ENCODE peak calls at places on chromosomes 12 and 14, in seven cellular contexts. D is hepatocyte, W is neural progenitor cell, F is HCT116, V is GM23248, C is GM23338, R is MM.1S. I is an unnamed sample.
A peak's percentile ranks its signal among the peaks of the same experiment; 100 is the strongest.

GRCh38 chr12:128784030-128784770 is 39.6 kb downstream of the SLC15A4 start:
- DNase-seq in C (no peak), D (no peak), W (no peak), V (peak; percentile 47), R (no peak), F (no peak), I (peak; percentile 34)

GRCh38 chr12:12612403-12612802 is 727 bp downstream of the CREBL2 start:
- DNase-seq in W (peak; percentile 42), D (peak; percentile 40), C (peak; percentile 67), R (peak; percentile 31), V (peak; percentile 73), F (no peak), I (peak; percentile 58)

GRCh38 chr14:49972840-49973239 is 80.0 kb downstream of the ARF6 start:
- DNase-seq in F (peak; percentile 71), V (peak; percentile 96), R (peak; percentile 16), D (peak; percentile 74), C (no peak), W (no peak), I (peak; percentile 97)

GRCh38 chr12:51822956-51823355 is 25.6 kb downstream of the FIGNL2 start:
- DNase-seq in F (no peak), W (no peak), D (no peak), R (no peak), V (no peak), C (no peak), I (no peak)

GRCh38 chr12:39235990-39236767 is 206.7 kb downstream of the KIF21A start:
- DNase-seq in R (no peak), W (no peak), C (no peak), D (no peak), F (no peak), V (peak; percentile 2), I (peak; percentile 89)

GRCh38 chr12:132173135-132174014 is 29.1 kb downstream of the NOC4L start:
- DNase-seq in F (no peak), D (no peak), C (no peak), V (no peak), W (no peak), R (peak; percentile 22), I (no peak)

GRCh38 chr14:99093532-99094517 is 178.2 kb downstream of the BCL11B start:
- DNase-seq in F (no peak), R (no peak), V (no peak), D (no peak), W (peak; percentile 73), C (peak; percentile 27), I (no peak)

GRCh38 chr14:89221109-89221508 is 195.9 kb downstream of the FOXN3 start:
- DNase-seq in R (no peak), D (no peak), V (peak; percentile 77), F (no peak), W (no peak), C (no peak), I (peak; percentile 20)

GRCh38 chr12:130925616-130926015 is 28.1 kb upstream of the ADGRD1 start:
- DNase-seq in C (no peak), R (no peak), D (no peak), V (no peak), F (no peak), W (no peak), I (no peak)

DNA sequence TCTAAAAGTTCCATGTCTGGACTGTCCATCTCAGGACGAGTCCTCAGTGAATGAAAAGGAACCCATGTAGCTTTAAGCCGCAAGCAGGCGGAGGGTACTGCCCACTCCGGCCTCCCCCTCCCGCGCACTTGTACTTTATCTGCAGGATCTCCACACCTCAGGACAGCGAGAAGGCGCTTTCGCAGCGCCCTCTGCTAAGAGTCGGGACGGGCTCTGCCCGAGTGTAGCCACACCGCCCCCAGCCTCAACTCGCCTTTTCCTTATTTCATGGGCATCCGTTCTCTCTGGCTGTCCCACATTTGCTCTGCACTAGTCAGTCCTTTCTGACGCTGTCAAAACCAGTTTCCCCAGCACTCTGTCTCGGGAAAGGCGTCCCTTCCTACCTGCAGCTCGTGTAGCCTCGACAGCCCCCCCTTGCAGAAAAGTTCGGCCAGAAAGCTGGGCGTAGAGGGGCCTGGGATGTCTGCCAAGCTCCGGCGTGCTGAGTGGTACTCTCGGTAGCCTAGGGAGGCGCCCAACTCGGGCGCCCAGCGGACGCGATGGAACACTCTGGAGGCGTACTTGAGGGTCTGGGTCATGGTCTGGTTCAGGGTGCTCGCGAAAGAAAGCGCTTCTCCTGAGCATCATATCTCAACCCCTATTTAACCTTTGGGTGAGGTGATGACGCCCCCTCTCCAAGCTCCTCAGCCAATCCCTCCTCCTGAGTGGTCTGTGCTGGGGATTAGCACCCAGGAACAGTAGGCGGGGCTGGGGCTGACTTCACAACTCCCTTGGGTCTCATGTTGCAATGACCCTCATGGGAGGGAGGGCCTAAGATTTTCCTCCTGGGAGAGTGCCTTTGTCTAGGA is at the start of gene CYP27B1:
- DNase-seq in R (no peak), C (peak; percentile 86), D (no peak), W (peak; percentile 79), V (peak; percentile 52), F (no peak), I (peak; percentile 63)
- H3K4me2 ChIP-seq in R (peak within 1 kb of the TSS; percentile 90), C (peak within 1 kb of the TSS; percentile 97), D (peak within 1 kb of the TSS; percentile 96), W (peak within 1 kb of the TSS; percentile 79), V (peak within 1 kb of the TSS; percentile 73), F (peak within 1 kb of the TSS; percentile 100), I (peak within 1 kb of the TSS; percentile 96)

GRCh38 chr12:56079729-56080555 is at the start of gene ERBB3:
- DNase-seq in R (peak; percentile 38), F (peak; percentile 71), W (peak; percentile 78), V (peak; percentile 90), D (peak; percentile 94), C (peak; percentile 92), I (peak; percentile 89)
- TF ChIP-seq EZH2 in R (no peak), F (no peak), W (peak; percentile 25), V (no peak), D (no peak), C (no peak), I (no peak)

GRCh38 chr12:70399319-70399718 is 33.2 kb downstream of the KCNMB4 start:
- DNase-seq in F (no peak), D (no peak), R (no peak), C (no peak), W (no peak), V (no peak), I (no peak)
- TF ChIP-seq EZH2phosphoT487 in F (no peak), D (no peak), R (no peak), C (no peak), W (no peak), V (no peak), I (no peak)

DNA sequence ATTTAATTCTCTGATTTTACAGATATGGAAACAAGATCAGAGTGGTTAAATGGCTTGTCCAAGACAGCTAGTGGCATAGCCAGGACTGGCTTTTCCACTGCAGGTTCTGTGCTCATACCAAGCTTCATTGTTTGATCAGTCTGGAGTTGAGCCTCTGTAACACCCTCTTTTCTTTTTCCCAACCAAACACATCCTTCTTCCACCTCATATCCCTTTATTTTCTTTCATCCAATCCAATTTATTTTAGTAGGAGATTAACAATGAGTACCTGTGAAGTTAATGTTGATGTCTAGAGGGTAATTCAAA is 452.2 kb upstream of the PDE3A start:
- DNase-seq in F (no peak), D (no peak), R (no peak), W (no peak), V (no peak), C (no peak), I (no peak)
- H3K4me2 ChIP-seq in F (no peak overlapping the region), D (no peak overlapping the region), R (no peak overlapping the region), W (peak overlapping the region; percentile 19), V (no peak overlapping the region), C (peak overlapping the region; percentile 20), I (no peak overlapping the region)

DNA sequence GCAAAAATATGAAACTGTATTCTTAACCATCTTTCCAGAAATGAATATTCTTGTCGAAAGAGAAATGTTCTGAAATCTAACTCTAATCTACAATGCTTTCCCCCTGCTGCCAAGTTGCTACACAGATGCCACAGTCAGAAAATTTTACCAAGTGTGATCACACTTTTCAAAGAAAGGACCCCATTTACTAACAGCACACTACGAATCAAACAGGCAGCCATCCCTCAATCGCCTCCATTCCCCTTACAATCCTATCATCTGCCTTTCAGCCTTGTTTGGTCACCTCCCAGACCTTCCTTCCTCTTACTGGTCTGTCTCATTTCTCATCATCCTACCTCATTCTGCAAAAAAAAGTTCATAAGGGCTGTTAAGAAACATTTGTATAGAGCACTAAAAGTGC is 190.1 kb downstream of the MED13L start:
- DNase-seq in W (no peak), R (no peak), C (no peak), V (no peak), F (no peak), D (no peak), I (no peak)
- TF ChIP-seq EZH2 in W (no peak), R (no peak), C (no peak), V (no peak), F (no peak), D (no peak), I (no peak)

I was measured in PC-3.